ENCODE peak calls at places on chromosomes 12 and 14, in five cellular contexts. B is AG08395; P is stimulated activated CD4-positive, alpha-beta T cell treated with anti-CD3 and anti-CD28 coated beads, Interleukin-4, amount 100 ng/mL, for 1 hour; A is stimulated activated naive CD8-positive, alpha-beta T cell treated with anti-CD3 and anti-CD28 coated beads, Interleukin-15, amount 100 ng/mL, for 72 hours; Z is ovary. Y is an unnamed sample.

GRCh38 chr12:56996793-56997545 is 9.4 kb downstream of the ZBTB39 start:
- DNase-seq in B (no peak), P (no peak), A (no peak), Z (no peak), Y (no peak)

GRCh38 chr14:105224845-105225585 is 23.3 kb upstream of the BTBD6 start:
- DNase-seq in B (no peak), P (no peak), A (no peak), Z (no peak), Y (no peak)

GRCh38 chr14:21880918-21881317 is 207.3 kb upstream of the OR4E1 start:
- DNase-seq in B (no peak), P (no peak), A (no peak), Z (no peak), Y (no peak)

GRCh38 chr12:67430708-67431335 is 161.7 kb downstream of the CAND1 start:
- DNase-seq in B (peak), P (no peak), A (no peak), Z (peak), Y (no peak)

GRCh38 chr12:2244013-2244861 is 191.4 kb downstream of the CACNA1C start:
- DNase-seq in B (peak), P (no peak), A (no peak), Z (no peak), Y (no peak)

GRCh38 chr12:105580841-105581352 is 250.4 kb downstream of the C12orf75 start:
- DNase-seq in B (no peak), P (no peak), A (no peak), Z (no peak), Y (no peak)

GRCh38 chr14:51575225-51576111 is 76.2 kb upstream of the FRMD6 start:
- DNase-seq in B (no peak), P (no peak), A (no peak), Z (no peak), Y (no peak)

GRCh38 chr12:47733142-47733541 is 7.9 kb upstream of the ENDOU start:
- DNase-seq in B (no peak), P (no peak), A (no peak), Z (no peak), Y (no peak)

GRCh38 chr12:114274131-114274530 is 131.8 kb downstream of the TBX5 start:
- DNase-seq in B (no peak), P (no peak), A (no peak), Z (no peak), Y (no peak)

GRCh38 chr14:75720828-75721227 is 59.8 kb downstream of the TTLL5 start:
- DNase-seq in B (peak), P (no peak), A (no peak), Z (peak), Y (no peak)

Y was measured in NCI-H1048.